ENCODE peak calls at places on chromosomes 13 and 19, in eight cellular contexts. U is epithelial cell of proximal tubule; W is OCI-LY7; L is stimulated activated naive B cell treated with anti-CD40 and anti-IgM and Interleukin-4, amounts not matched to agents 10 μg/mL and 1 μg/mL and 100 μg/mL, for 72 hours; D is activated T-cell treated with anti-CD3 and anti-CD28 coated beads, Interleukin-2, amount 50 U/mL, for 24 hours; O is GM03348; E is AG10803; Y is activated CD4-positive, alpha-beta T cell treated with anti-CD3 and anti-CD28 coated beads for 24 hours. V is an unnamed sample.

GRCh38 chr13:32783067-32783466 is 196.8 kb downstream of the PDS5B start:
- DNase-seq in U (no peak), W (peak; percentile 4), L (no peak), D (no peak), O (no peak), E (peak; percentile 42), Y (no peak), V (no peak)

GRCh38 chr19:10952809-10953208 is 8.0 kb upstream of the SMARCA4 start:
- DNase-seq in U (no peak), W (no peak), L (no peak), D (no peak), O (no peak), E (no peak), Y (no peak), V (no peak)

GRCh38 chr13:90477194-90477593 is 870.3 kb upstream of the MIR17HG start:
- DNase-seq in U (no peak), W (no peak), L (no peak), D (no peak), O (no peak), E (no peak), Y (no peak), V (no peak)

GRCh38 chr19:5823579-5824281 is 15.8 kb downstream of the FUT6 start:
- DNase-seq in U (no peak), W (no peak), L (no peak), D (no peak), O (peak; percentile 33), E (no peak), Y (no peak), V (peak; percentile 15)

GRCh38 chr13:74423434-74423833 is 289.2 kb upstream of the KLF12 start:
- DNase-seq in U (no peak), W (no peak), L (no peak), D (no peak), O (no peak), E (no peak), Y (no peak), V (no peak)

GRCh38 chr19:8214802-8215201 is 5.6 kb downstream of the CERS4 start:
- DNase-seq in U (no peak), W (no peak), L (no peak), D (no peak), O (peak; percentile 3), E (no peak), Y (no peak), V (no peak)

GRCh38 chr13:26186995-26187394 is 35.1 kb downstream of the RNF6 start:
- DNase-seq in U (no peak), W (no peak), L (no peak), D (peak; percentile 37), O (peak; percentile 10), E (no peak), Y (no peak), V (no peak)

GRCh38 chr13:40158218-40158617 is 502.8 kb downstream of the COG6 start:
- DNase-seq in U (no peak), W (no peak), L (no peak), D (no peak), O (no peak), E (no peak), Y (no peak), V (peak; percentile 39)

GRCh38 chr19:17086129-17086528 is 10.6 kb downstream of the MYO9B start:
- DNase-seq in U (no peak), W (no peak), L (no peak), D (no peak), O (no peak), E (no peak), Y (no peak), V (no peak)

GRCh38 chr19:49287141-49287540 is 37.9 kb downstream of the SLC6A16 start:
- DNase-seq in U (no peak), W (no peak), L (no peak), D (no peak), O (no peak), E (no peak), Y (no peak), V (no peak)